ENCODE peak calls at places on chromosomes 2 and 18, in eight cellular contexts. W is SK-N-MC, J is LHCN-M2, H is substantia nigra, D is globus pallidus, L is BJ, B is NCI-H2081 treated with DMSO at 0.1 percent for 48 hours, K is tibial artery. F is an unnamed sample.

GRCh38 chr18:8011906-8012305 is 444.8 kb downstream of the PTPRM start:
- DNase-seq in W (no peak), J (no peak), H (no peak), D (no peak), L (no peak), B (no peak), K (no peak), F (no peak)

GRCh38 chr18:58856881-58857280 is 7.8 kb upstream of the ZNF532 start:
- DNase-seq in W (no peak), J (peak; percentile 70), H (no peak), D (no peak), L (no peak), B (no peak), K (no peak), F (no peak)

GRCh38 chr2:233491326-233491725 is 75.3 kb downstream of the USP40 start:
- DNase-seq in W (no peak), J (no peak), H (no peak), D (no peak), L (no peak), B (no peak), K (no peak), F (no peak)

GRCh38 chr2:217932661-217933325 is 70.0 kb downstream of the TNS1 start:
- DNase-seq in W (no peak), J (no peak), H (no peak), D (no peak), L (no peak), B (no peak), K (no peak), F (no peak)

GRCh38 chr2:96359310-96359709 is 23.7 kb downstream of the NCAPH start:
- DNase-seq in W (no peak), J (no peak), H (peak; percentile 81), D (peak; percentile 86), L (no peak), B (no peak), K (no peak), F (peak; percentile 84)

GRCh38 chr2:105581568-105581944 is 163.2 kb upstream of the NCK2 start:
- DNase-seq in W (no peak), J (no peak), H (no peak), D (no peak), L (no peak), B (no peak), K (no peak), F (no peak)

GRCh38 chr2:118266086-118266485 is 177.8 kb downstream of the INSIG2 start:
- DNase-seq in W (no peak), J (no peak), H (no peak), D (no peak), L (no peak), B (no peak), K (no peak), F (no peak)

GRCh38 chr2:18988557-18989232 is 369.7 kb downstream of the OSR1 start:
- DNase-seq in W (no peak), J (peak; percentile 42), H (no peak), D (no peak), L (no peak), B (no peak), K (no peak), F (no peak)

GRCh38 chr2:105580870-105581567 is 163.7 kb upstream of the NCK2 start:
- DNase-seq in W (no peak), J (no peak), H (no peak), D (no peak), L (no peak), B (no peak), K (no peak), F (no peak)

F was measured in Ammon's horn.